ENCODE peak calls at places on chromosomes 2 and 18, in six cellular contexts. M is hepatocyte, R is AG08395, Z is COR-L47, T is globus pallidus, S is cardiac fibroblast. U is an unnamed sample.

GRCh38 chr18:63979409-63979908 is 9.6 kb downstream of the SERPINB8 start:
- DNase-seq in Z (peak; percentile 39), M (peak; percentile 81), S (peak; percentile 77), T (peak; percentile 68), R (peak; percentile 79), U (peak; percentile 48)

GRCh38 chr2:143030127-143030526 is 99.1 kb upstream of the ARHGAP15 start:
- DNase-seq in S (peak; percentile 11), T (no peak), M (no peak), R (no peak), Z (no peak), U (no peak)

GRCh38 chr2:66730429-66730828 is 295.5 kb downstream of the MEIS1 start:
- DNase-seq in R (no peak), S (no peak), M (no peak), T (no peak), Z (no peak), U (no peak)

GRCh38 chr2:84526562-84526961 is 10.3 kb downstream of the DNAH6 start:
- DNase-seq in Z (no peak), T (no peak), R (peak; percentile 4), M (no peak), S (peak; percentile 6), U (no peak)

GRCh38 chr2:118723394-118723793 is 124.1 kb downstream of the EN1 start:
- DNase-seq in S (no peak), T (no peak), Z (no peak), M (no peak), R (peak; percentile 87), U (no peak)

GRCh38 chr2:35415282-35415681 is 940.3 kb upstream of the CRIM1 start:
- DNase-seq in R (no peak), M (no peak), Z (no peak), T (no peak), S (no peak), U (no peak)

GRCh38 chr2:100976061-100976460 is 26.0 kb upstream of the RPL31 start:
- DNase-seq in S (no peak), T (no peak), R (no peak), Z (no peak), M (no peak), U (no peak)

GRCh38 chr2:96147593-96148201 is 2.5 kb upstream of the DUSP2 start:
- DNase-seq in R (no peak), T (no peak), S (no peak), Z (no peak), M (no peak), U (no peak)

GRCh38 chr2:3659447-3660432 is 1.7 kb downstream of the ALLC start:
- DNase-seq in M (no peak), S (peak; percentile 11), T (no peak), Z (no peak), R (no peak), U (peak; percentile 4)

GRCh38 chr18:36179562-36180334 is 7.5 kb upstream of the MOCOS start:
- DNase-seq in T (peak; percentile 27), S (peak; percentile 79), Z (no peak), M (peak; percentile 53), R (peak; percentile 54), U (no peak)

GRCh38 chr2:102297891-102298290 is 13.5 kb upstream of the IL1RL1 start:
- DNase-seq in M (no peak), S (no peak), Z (no peak), T (no peak), R (no peak), U (no peak)

GRCh38 chr2:44943031-44943692 is 1.7 kb downstream of the SIX3 start:
- DNase-seq in S (no peak), Z (no peak), T (no peak), R (peak; percentile 41), M (no peak), U (peak; percentile 39)

GRCh38 chr2:144083211-144083610 is 436.7 kb downstream of the ZEB2 start:
- DNase-seq in M (no peak), Z (no peak), R (peak; percentile 89), S (peak; percentile 89), T (no peak), U (no peak)

GRCh38 chr2:120441744-120442471 is 96.0 kb downstream of the INHBB start:
- DNase-seq in R (peak; percentile 66), Z (peak; percentile 92), S (peak; percentile 49), M (peak; percentile 76), T (peak; percentile 84), U (peak; percentile 77)

GRCh38 chr2:146624429-146624828 is 1220.4 kb upstream of the ACVR2A start:
- DNase-seq in Z (no peak), M (no peak), T (no peak), S (no peak), R (no peak), U (no peak)

GRCh38 chr2:40041983-40042382 is 262.9 kb upstream of the THUMPD2 start:
- DNase-seq in Z (no peak), T (no peak), R (peak; percentile 72), M (no peak), S (peak; percentile 72), U (no peak)

GRCh38 chr18:23183356-23184150 is 48.3 kb downstream of the CABLES1 start:
- DNase-seq in R (peak; percentile 36), T (no peak), Z (no peak), M (peak; percentile 29), S (peak; percentile 34), U (no peak)

GRCh38 chr18:58723810-58724602 is 52.7 kb downstream of the MALT1 start:
- DNase-seq in T (no peak), M (no peak), Z (no peak), S (peak; percentile 21), R (peak; percentile 38), U (no peak)